ENCODE peak calls at places on chromosomes 3 and 15, in seven cellular contexts. One of them, this sample, is unnamed.
A peak's percentile ranks its signal among the peaks of the same experiment; 100 is the strongest.

GRCh38 chr3:24508423-24508839 is 13.8 kb upstream of the THRB start:
- DNase-seq in uterus: no peak
- DNase-seq in heart left ventricle: no peak
- DNase-seq in tibial nerve: no peak
- DNase-seq in H1: no peak
- DNase-seq in HepG2: no peak
- DNase-seq in Peyer's patch: no peak
- DNase-seq in this sample: no peak

GRCh38 chr3:165895919-165896318 is 58.7 kb upstream of the BCHE start:
- DNase-seq in Peyer's patch: no peak
- DNase-seq in heart left ventricle: no peak
- DNase-seq in uterus: no peak
- DNase-seq in tibial nerve: no peak
- DNase-seq in H1: no peak
- DNase-seq in HepG2: peak; percentile 37
- DNase-seq in this sample: no peak

GRCh38 chr3:38165722-38166387 is 518 bp downstream of the OXSR1 start:
- DNase-seq in uterus: peak; percentile 55
- DNase-seq in tibial nerve: peak; percentile 31
- DNase-seq in H1: no peak
- DNase-seq in Peyer's patch: no peak
- DNase-seq in heart left ventricle: peak; percentile 70
- DNase-seq in HepG2: peak; percentile 31
- DNase-seq in this sample: peak; percentile 62

GRCh38 chr15:37093480-37094410 is 6.6 kb downstream of the MEIS2 start:
- DNase-seq in HepG2: no peak
- DNase-seq in H1: no peak
- DNase-seq in Peyer's patch: no peak
- DNase-seq in tibial nerve: no peak
- DNase-seq in uterus: peak; percentile 41
- DNase-seq in heart left ventricle: no peak
- DNase-seq in this sample: no peak

GRCh38 chr3:32842531-32842931 is 24.7 kb downstream of the TRIM71 start:
- DNase-seq in H1: no peak
- DNase-seq in tibial nerve: no peak
- DNase-seq in uterus: no peak
- DNase-seq in Peyer's patch: no peak
- DNase-seq in HepG2: no peak
- DNase-seq in heart left ventricle: no peak
- DNase-seq in this sample: no peak

GRCh38 chr3:55720614-55721013 is 233.5 kb upstream of the WNT5A start:
- DNase-seq in H1: no peak
- DNase-seq in uterus: no peak
- DNase-seq in heart left ventricle: no peak
- DNase-seq in Peyer's patch: no peak
- DNase-seq in HepG2: no peak
- DNase-seq in tibial nerve: no peak
- DNase-seq in this sample: no peak

GRCh38 chr15:78597583-78597982 is 23.2 kb downstream of the CHRNA3 start:
- DNase-seq in HepG2: no peak
- DNase-seq in uterus: no peak
- DNase-seq in Peyer's patch: no peak
- DNase-seq in heart left ventricle: no peak
- DNase-seq in H1: no peak
- DNase-seq in tibial nerve: no peak
- DNase-seq in this sample: no peak

GRCh38 chr3:51967384-51968174 is at the start of gene PCBP4:
- DNase-seq in HepG2: peak; percentile 70
- DNase-seq in Peyer's patch: peak; percentile 31
- DNase-seq in uterus: peak; percentile 76
- DNase-seq in tibial nerve: peak; percentile 34
- DNase-seq in H1: no peak
- DNase-seq in heart left ventricle: peak; percentile 86
- DNase-seq in this sample: peak; percentile 75

GRCh38 chr15:63181658-63182057 is 7.7 kb upstream of the RAB8B start:
- DNase-seq in Peyer's patch: no peak
- DNase-seq in HepG2: no peak
- DNase-seq in heart left ventricle: no peak
- DNase-seq in tibial nerve: no peak
- DNase-seq in uterus: no peak
- DNase-seq in H1: no peak
- DNase-seq in this sample: no peak

GRCh38 chr15:64152507-64153387 is 1.2 kb downstream of the SNX22 start:
- DNase-seq in H1: no peak
- DNase-seq in uterus: no peak
- DNase-seq in Peyer's patch: peak; percentile 54
- DNase-seq in HepG2: no peak
- DNase-seq in heart left ventricle: peak; percentile 22
- DNase-seq in tibial nerve: no peak
- DNase-seq in this sample: peak; percentile 56

GRCh38 chr3:134795776-134796312 is 784 bp downstream of the EPHB1 start:
- DNase-seq in Peyer's patch: no peak
- DNase-seq in H1: no peak
- DNase-seq in uterus: no peak
- DNase-seq in tibial nerve: no peak
- DNase-seq in heart left ventricle: no peak
- DNase-seq in HepG2: no peak
- DNase-seq in this sample: no peak

GRCh38 chr3:134793562-134793961 is 1.5 kb upstream of the EPHB1 start:
- DNase-seq in uterus: no peak
- DNase-seq in Peyer's patch: no peak
- DNase-seq in heart left ventricle: no peak
- DNase-seq in HepG2: no peak
- DNase-seq in tibial nerve: no peak
- DNase-seq in H1: no peak
- DNase-seq in this sample: no peak

GRCh38 chr3:134796313-134797079 is 1.4 kb downstream of the EPHB1 start:
- DNase-seq in heart left ventricle: no peak
- DNase-seq in HepG2: no peak
- DNase-seq in tibial nerve: no peak
- DNase-seq in H1: no peak
- DNase-seq in Peyer's patch: no peak
- DNase-seq in uterus: no peak
- DNase-seq in this sample: peak; percentile 75

GRCh38 chr3:134794323-134794722 is 737 bp upstream of the EPHB1 start:
- DNase-seq in H1: no peak
- DNase-seq in tibial nerve: no peak
- DNase-seq in HepG2: no peak
- DNase-seq in heart left ventricle: no peak
- DNase-seq in Peyer's patch: no peak
- DNase-seq in uterus: no peak
- DNase-seq in this sample: no peak

DNA sequence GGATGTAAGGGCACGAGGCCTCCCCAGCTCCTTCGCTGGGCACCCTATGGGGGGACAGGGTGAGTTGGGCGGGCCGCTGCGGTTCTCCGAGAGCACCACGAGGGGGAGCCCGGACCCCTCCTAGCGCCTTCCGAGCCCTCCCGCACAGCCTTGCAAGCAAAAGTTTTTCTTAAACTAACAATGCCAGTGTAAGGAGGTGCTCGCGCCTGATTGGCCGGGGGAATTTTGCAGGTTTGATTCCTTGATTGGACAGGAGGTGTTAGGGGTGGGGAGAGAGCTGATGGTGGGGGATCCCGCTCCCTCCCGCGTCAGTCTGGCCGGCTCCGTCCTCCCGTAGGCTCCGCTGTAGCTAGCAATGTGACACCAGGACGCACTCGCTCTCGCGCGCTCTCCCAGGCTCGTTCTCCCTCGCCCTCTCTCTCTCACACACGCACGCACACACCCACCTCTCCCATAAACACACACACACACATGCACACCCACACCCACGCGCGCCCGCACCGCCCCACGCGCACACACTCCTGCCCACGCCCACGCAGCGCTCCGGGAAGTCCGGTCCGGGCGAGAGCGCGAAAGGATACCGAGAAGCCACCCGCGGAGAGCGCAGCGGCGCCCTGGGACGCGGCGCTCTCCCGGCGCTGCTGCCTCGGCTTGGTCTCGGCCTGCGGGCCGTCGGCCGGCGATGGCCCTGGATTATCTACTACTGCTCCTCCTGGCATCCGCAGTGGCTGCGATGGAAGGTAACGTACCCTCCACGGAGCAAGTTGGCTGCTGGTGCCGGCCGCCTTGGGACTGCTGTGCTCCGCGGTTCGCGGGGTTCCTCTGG is at the start of gene EPHB1:
- DNase-seq in uterus: peak; percentile 87
- DNase-seq in H1: peak; percentile 97
- DNase-seq in HepG2: peak; percentile 70
- DNase-seq in Peyer's patch: peak; percentile 42
- DNase-seq in tibial nerve: peak; percentile 41
- DNase-seq in heart left ventricle: peak; percentile 80
- DNase-seq in this sample: peak; percentile 71
- TF ChIP-seq POLR2A in uterus: no peak
- TF ChIP-seq POLR2A in H1: no peak
- TF ChIP-seq POLR2A in HepG2: no peak
- TF ChIP-seq POLR2A in Peyer's patch: no peak
- TF ChIP-seq POLR2A in tibial nerve: peak; percentile 27
- TF ChIP-seq POLR2A in heart left ventricle: no peak
- TF ChIP-seq POLR2A in this sample: no peak

GRCh38 chr3:105366302-105367062 is at the start of gene ALCAM:
- DNase-seq in HepG2: peak; percentile 87
- DNase-seq in Peyer's patch: peak; percentile 91
- DNase-seq in tibial nerve: peak; percentile 86
- DNase-seq in uterus: peak; percentile 83
- DNase-seq in heart left ventricle: peak; percentile 86
- DNase-seq in H1: peak; percentile 96
- DNase-seq in this sample: peak; percentile 97
- TF ChIP-seq POLR2A in HepG2: no peak
- TF ChIP-seq POLR2A in Peyer's patch: peak; percentile 83
- TF ChIP-seq POLR2A in tibial nerve: peak; percentile 84
- TF ChIP-seq POLR2A in uterus: peak; percentile 43
- TF ChIP-seq POLR2A in heart left ventricle: no peak
- TF ChIP-seq POLR2A in H1: no peak
- TF ChIP-seq POLR2A in this sample: peak; percentile 93

DNA sequence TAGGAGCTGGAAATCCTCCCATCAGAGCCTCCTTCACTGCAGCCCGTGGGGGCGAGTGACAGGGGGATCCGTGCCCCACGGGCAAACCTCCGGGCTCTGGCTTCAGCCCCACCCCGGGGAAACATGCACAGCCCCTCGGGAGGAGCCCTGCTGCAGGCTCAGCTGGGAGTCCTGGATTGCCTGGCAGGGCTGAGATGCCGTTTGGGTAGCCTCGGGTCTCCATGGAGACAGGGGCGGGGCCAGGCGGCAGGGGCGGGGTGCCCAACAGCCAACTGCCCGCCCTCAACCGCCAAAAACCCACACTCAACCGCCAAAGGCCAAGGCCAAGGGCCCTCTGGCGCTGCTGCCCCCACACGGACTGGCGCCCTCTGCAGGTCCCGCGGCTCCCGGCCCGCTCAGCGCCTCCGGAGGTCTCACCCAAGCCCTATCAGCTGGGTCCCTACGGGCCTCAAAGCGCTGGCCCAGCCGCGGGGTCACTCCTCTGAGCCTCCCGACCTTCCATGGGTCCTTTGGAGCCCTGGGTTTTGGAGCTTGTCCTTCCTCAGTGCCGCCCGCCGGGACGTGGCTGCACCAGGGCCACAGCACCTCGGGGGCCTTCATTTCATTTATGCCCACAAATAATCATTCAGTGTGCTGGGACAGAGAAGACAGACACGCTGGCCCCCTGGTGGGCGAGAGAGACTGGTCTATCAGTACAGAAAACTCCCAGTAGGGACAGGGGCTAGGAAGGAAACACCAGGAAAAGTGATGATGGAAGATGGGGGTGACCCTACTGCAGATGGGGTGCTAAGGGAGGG is 33.5 kb upstream of the ACAD9 start:
- DNase-seq in H1: peak; percentile 60
- DNase-seq in Peyer's patch: peak; percentile 78
- DNase-seq in uterus: peak; percentile 82
- DNase-seq in tibial nerve: peak; percentile 65
- DNase-seq in HepG2: peak; percentile 60
- DNase-seq in heart left ventricle: peak; percentile 87
- DNase-seq in this sample: peak; percentile 97
- TF ChIP-seq POLR2A in H1: no peak
- TF ChIP-seq POLR2A in Peyer's patch: no peak
- TF ChIP-seq POLR2A in uterus: no peak
- TF ChIP-seq POLR2A in tibial nerve: no peak
- TF ChIP-seq POLR2A in HepG2: no peak
- TF ChIP-seq POLR2A in heart left ventricle: no peak
- TF ChIP-seq POLR2A in this sample: no peak

DNA sequence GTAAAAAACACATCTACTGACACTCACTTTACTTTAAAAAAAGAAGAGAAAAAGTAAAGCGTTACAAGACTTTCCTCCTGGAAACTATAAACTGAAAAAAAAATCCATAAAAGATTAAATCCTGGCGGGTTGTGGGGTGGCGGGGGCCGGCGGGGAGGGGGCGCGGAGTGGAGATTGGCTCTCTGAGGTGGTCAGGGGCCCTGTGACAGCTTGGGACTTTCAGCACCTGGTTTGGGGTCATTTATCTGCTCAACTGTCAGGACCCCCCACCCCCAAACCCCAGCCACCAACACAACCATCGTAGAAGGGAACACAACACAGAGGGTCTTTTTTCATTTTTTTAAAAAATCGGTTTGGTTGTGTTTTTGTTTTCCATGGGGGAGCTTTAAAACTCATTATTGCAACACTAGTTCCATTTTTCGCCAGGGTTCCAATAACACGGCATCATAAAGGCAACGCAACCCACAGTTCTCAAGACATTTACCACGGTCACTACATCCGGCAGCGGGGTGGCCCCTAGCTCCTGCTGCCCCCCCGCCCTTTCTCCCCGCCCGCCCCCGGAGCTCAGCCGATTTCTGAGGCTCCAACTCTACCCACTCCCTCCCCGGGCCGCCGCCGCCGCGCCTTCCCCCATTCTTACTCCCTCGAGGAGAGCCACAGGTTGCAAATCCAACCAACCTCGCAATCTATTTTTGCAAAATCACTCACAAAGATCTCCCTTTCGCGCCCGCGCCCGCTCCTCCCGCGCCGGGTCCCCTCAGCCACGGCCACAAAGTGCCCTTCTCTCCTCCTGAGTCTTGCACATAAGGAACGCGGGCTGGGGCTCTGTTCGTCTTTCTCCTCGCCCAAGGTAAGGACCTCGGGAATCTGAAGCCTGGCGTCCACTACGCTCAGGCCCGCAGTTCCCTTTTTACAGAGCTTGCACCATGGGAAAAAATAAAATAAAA is 1.8 kb downstream of the BCL6 start:
- DNase-seq in heart left ventricle: peak; percentile 73
- DNase-seq in H1: no peak
- DNase-seq in uterus: peak; percentile 76
- DNase-seq in HepG2: no peak
- DNase-seq in Peyer's patch: peak; percentile 63
- DNase-seq in tibial nerve: peak; percentile 51
- DNase-seq in this sample: peak; percentile 95
- TF ChIP-seq POLR2A in heart left ventricle: no peak
- TF ChIP-seq POLR2A in H1: no peak
- TF ChIP-seq POLR2A in uterus: no peak
- TF ChIP-seq POLR2A in HepG2: peak; percentile 20
- TF ChIP-seq POLR2A in Peyer's patch: no peak
- TF ChIP-seq POLR2A in tibial nerve: peak; percentile 30
- TF ChIP-seq POLR2A in this sample: no peak